ENCODE peak calls at places on chromosome 11, in four cellular contexts. U is uterus, X is fibroblast of mammary gland, F is breast epithelium. A is an unnamed sample.
A peak's percentile ranks its signal among the peaks of the same experiment; 100 is the strongest.

GRCh38 chr11:72328366-72329224 is 84.6 kb upstream of the PHOX2A start:
- DNase-seq in U (peak; percentile 29), X (peak; percentile 21), F (no peak), A (no peak)

GRCh38 chr11:115377882-115378296 is 126.3 kb downstream of the CADM1 start:
- DNase-seq in U (no peak), F (no peak), X (no peak), A (no peak)

GRCh38 chr11:61546663-61547062 is 34.2 kb downstream of the SYT7 start:
- DNase-seq in F (no peak), X (no peak), U (no peak), A (no peak)

GRCh38 chr11:130675456-130675855 is 227.0 kb downstream of the ADAMTS15 start:
- DNase-seq in F (no peak), U (peak; percentile 83), X (peak; percentile 93), A (no peak)

GRCh38 chr11:67397536-67397935 is 4.1 kb downstream of the PPP1CA start:
- DNase-seq in X (no peak), U (no peak), F (no peak), A (no peak)

GRCh38 chr11:78295991-78296930 is 107.5 kb downstream of the USP35 start:
- DNase-seq in F (no peak), X (no peak), U (no peak), A (no peak)

GRCh38 chr11:66124564-66124963 is 54.5 kb downstream of the PACS1 start:
- DNase-seq in U (no peak), F (peak; percentile 32), X (peak; percentile 88), A (no peak)

GRCh38 chr11:111659201-111659600 is 57.0 kb downstream of the SIK2 start:
- DNase-seq in F (no peak), X (no peak), U (no peak), A (no peak)

GRCh38 chr11:46294365-46295309 is 17.2 kb downstream of the CREB3L1 start:
- DNase-seq in U (peak; percentile 61), X (peak; percentile 91), F (no peak), A (peak; percentile 89)

GRCh38 chr11:105227363-105227762 is 87.8 kb upstream of the CARD18 start:
- DNase-seq in U (no peak), X (no peak), F (no peak), A (no peak)

GRCh38 chr11:128379587-128380279 is 207.6 kb downstream of the ETS1 start:
- DNase-seq in X (no peak), U (no peak), F (no peak), A (no peak)

GRCh38 chr11:46296520-46297448 is 19.3 kb downstream of the CREB3L1 start:
- DNase-seq in X (peak; percentile 85), F (no peak), U (peak; percentile 86), A (peak; percentile 77)

GRCh38 chr11:33898957-33899356 is 7.1 kb upstream of the LMO2 start:
- DNase-seq in U (no peak), X (no peak), F (no peak), A (no peak)

GRCh38 chr11:64245797-64246623 is 733 bp downstream of the PPP1R14B start:
- DNase-seq in U (peak; percentile 73), X (peak; percentile 91), F (peak; percentile 69), A (peak; percentile 49)

GRCh38 chr11:36672815-36673450 is 74.9 kb upstream of the RAG2 start:
- DNase-seq in U (no peak), X (peak; percentile 58), F (no peak), A (peak; percentile 1)

GRCh38 chr11:107999759-108000455 is 8.8 kb upstream of the CUL5 start:
- DNase-seq in X (peak; percentile 35), F (no peak), U (no peak), A (no peak)

GRCh38 chr11:93849751-93850584 is 450 bp downstream of the VSTM5 start:
- DNase-seq in U (peak; percentile 30), F (no peak), X (peak; percentile 33), A (no peak)

GRCh38 chr11:134951305-134951700 is 539.3 kb upstream of the B3GAT1 start:
- DNase-seq in X (peak; percentile 71), U (no peak), F (no peak), A (no peak)

GRCh38 chr11:27968461-27968860 is 139.5 kb downstream of the KIF18A start:
- DNase-seq in X (no peak), F (no peak), U (no peak), A (no peak)

GRCh38 chr11:66080055-66080817 is 10.2 kb downstream of the PACS1 start:
- DNase-seq in U (peak; percentile 41), F (no peak), X (peak; percentile 90), A (peak; percentile 57)

GRCh38 chr11:128624269-128625170 is 37.2 kb upstream of the ETS1 start:
- DNase-seq in X (no peak), U (no peak), F (no peak), A (no peak)

GRCh38 chr11:107563702-107564101 is 1.8 kb downstream of the ALKBH8 start:
- DNase-seq in U (peak; percentile 28), X (peak; percentile 71), F (no peak), A (peak; percentile 29)

GRCh38 chr11:84396521-84396920 is 1110.4 kb upstream of the CCDC90B start:
- DNase-seq in X (peak; percentile 57), U (no peak), F (no peak), A (no peak)

GRCh38 chr11:68312117-68312779 is at the start of gene LRP5:
- DNase-seq in U (no peak), F (no peak), X (no peak), A (no peak)

GRCh38 chr11:118152552-118153471 is at the start of gene SCN4B:
- DNase-seq in U (peak; percentile 63), F (no peak), X (peak; percentile 24), A (no peak)

GRCh38 chr11:119436093-119436492 is 13.1 kb upstream of the THY1 start:
- DNase-seq in F (no peak), X (no peak), U (no peak), A (no peak)
- TF ChIP-seq CTCF in F (no peak), X (no peak), U (no peak), A (no peak)

GRCh38 chr11:103968685-103969084 is 67.8 kb upstream of the DDI1 start:
- DNase-seq in U (no peak), X (no peak), F (no peak), A (no peak)

GRCh38 chr11:103970850-103971249 is 65.6 kb upstream of the DDI1 start:
- DNase-seq in X (no peak), F (no peak), U (no peak), A (no peak)

GRCh38 chr11:103964390-103964789 is 72.0 kb upstream of the DDI1 start:
- DNase-seq in U (no peak), X (no peak), F (no peak), A (no peak)

DNA sequence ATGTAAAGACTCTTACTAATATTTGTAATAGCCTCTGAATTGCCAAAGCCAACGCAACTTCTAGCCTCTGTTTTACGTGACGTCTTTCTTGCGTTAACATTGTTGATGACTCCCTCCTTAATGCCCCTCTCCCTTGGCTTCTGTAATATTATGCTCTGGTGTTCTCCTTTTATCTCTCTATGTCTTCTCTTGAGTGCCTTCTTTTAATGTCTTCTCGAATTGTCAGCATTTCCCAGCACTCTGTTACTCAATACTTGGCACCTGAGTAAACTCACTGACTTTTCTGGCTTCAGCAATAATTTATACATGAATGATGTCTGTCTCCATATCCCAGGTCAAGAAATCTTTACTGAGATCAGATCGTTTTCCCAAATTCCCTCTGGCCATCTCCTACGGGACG is 68.5 kb upstream of the DDI1 start:
- DNase-seq in X (peak; percentile 23), U (no peak), F (no peak), A (no peak)
- TF ChIP-seq CTCF in X (no peak), U (no peak), F (no peak), A (no peak)

GRCh38 chr11:76424891-76425290 is 19.9 kb upstream of the EMSY start:
- DNase-seq in X (no peak), U (no peak), F (no peak), A (no peak)

GRCh38 chr11:76424379-76424778 is 20.4 kb upstream of the EMSY start:
- DNase-seq in X (no peak), F (no peak), U (no peak), A (no peak)

GRCh38 chr11:76415073-76415472 is 29.7 kb upstream of the EMSY start:
- DNase-seq in F (no peak), X (no peak), U (no peak), A (no peak)

DNA sequence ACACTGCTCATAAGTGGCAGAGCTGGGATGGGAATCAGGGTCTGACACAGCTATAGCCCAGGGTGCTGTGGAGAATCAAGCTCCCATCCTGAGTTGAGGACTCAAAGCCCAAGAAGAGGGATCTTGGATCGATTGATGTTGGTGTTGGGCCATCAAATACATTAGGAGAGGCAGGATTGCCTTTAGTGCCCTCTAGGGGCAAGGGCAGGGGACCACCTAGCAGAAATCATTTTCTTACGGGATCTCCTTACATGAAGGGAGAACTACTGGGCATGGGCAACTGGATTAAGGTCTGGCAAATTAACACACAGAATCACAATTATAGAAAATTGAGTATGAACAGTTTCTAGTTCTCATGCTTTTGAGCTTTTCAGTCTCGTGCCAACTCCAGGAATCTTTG is 24.9 kb upstream of the EMSY start:
- DNase-seq in X (peak; percentile 6), U (no peak), F (no peak), A (no peak)
- TF ChIP-seq CTCF in X (peak; percentile 40), U (no peak), F (no peak), A (peak; percentile 14)

GRCh38 chr11:73939096-73939495 is 11.7 kb upstream of the DNAJB13 start:
- DNase-seq in F (no peak), X (no peak), U (no peak), A (no peak)
- TF ChIP-seq CTCF in F (no peak), X (no peak), U (no peak), A (no peak)

GRCh38 chr11:1948389-1948788 is 1.3 kb downstream of the MRPL23 start:
- DNase-seq in F (no peak), X (no peak), U (no peak), A (no peak)
- TF ChIP-seq CTCF in F (no peak), X (no peak), U (no peak), A (no peak)

DNA sequence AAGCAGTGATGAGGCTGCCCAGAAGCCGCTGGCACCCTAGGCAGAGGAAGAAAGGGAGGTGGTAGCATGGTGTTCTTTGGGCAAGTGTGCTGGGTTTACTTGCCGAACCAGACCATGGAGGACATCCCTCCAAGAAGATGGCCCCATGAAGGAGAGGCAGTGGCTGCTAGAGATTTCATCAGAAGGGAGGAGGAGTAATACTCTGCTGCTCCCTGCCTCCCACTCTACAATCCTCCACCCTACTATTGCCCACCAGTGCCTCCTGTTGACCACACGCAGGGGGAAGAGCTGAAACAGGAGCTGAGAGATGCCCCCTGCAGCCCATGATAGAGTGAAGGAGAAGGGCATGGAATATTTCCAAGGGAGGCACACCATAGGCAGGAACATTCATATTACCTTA is 51.0 kb upstream of the PRSS23 start:
- DNase-seq in F (no peak), U (no peak), X (no peak), A (no peak)
- TF ChIP-seq CTCF in F (no peak), U (no peak), X (peak; percentile 17), A (no peak)

GRCh38 chr11:13701506-13701905 is 33.0 kb downstream of the FAR1 start:
- DNase-seq in F (no peak), U (no peak), X (no peak), A (no peak)
- TF ChIP-seq CTCF in F (no peak), U (no peak), X (no peak), A (no peak)

DNA sequence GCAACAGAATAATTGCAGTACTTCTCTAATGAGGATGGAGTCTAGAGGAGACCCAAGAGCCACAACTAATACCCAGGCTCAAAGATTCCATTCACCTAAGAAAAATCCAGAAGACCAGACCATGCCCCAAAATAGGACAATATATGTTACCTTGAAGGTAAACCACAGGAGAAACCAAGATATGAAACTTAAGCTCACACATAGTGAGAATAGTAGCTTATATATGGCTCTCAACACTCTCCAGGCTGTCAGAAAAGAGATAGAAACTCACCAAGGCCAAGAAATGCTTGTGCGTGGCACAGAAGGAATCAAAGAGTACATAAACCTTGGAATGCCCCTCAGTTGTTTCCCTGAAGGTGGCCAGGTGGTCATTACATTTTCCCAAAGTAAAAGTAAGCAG is 9.1 kb downstream of the FAM111A start:
- DNase-seq in U (no peak), F (no peak), X (no peak), A (no peak)
- TF ChIP-seq CTCF in U (no peak), F (no peak), X (no peak), A (no peak)

A was measured in AG09319.